ENCODE peak calls at places on chromosomes 2 and 18, in nine cellular contexts. D is hepatocyte; G is Panc1; W is prostate gland; M is HCT116; J is bronchial epithelial cell; C is AG09309; I is GM12864; K is CD4-positive, alpha-beta T cell. P is an unnamed sample.

GRCh38 chr2:240223631-240224030 is 83.2 kb upstream of the OTOS start:
- DNase-seq in D (no peak), G (no peak), W (no peak), M (no peak), J (no peak), C (no peak), I (no peak), K (no peak), P (no peak)

GRCh38 chr2:38156262-38156835 is 80.4 kb upstream of the CYP1B1 start:
- DNase-seq in D (no peak), G (no peak), W (no peak), M (no peak), J (no peak), C (no peak), I (no peak), K (no peak), P (no peak)

GRCh38 chr2:144479659-144480058 is 40.3 kb downstream of the ZEB2 start:
- DNase-seq in D (no peak), G (no peak), W (no peak), M (no peak), J (no peak), C (no peak), I (no peak), K (no peak), P (no peak)

GRCh38 chr18:9147440-9148238 is 11.1 kb downstream of the ANKRD12 start:
- DNase-seq in D (peak), G (no peak), W (peak), M (peak), J (peak), C (peak), I (no peak), K (no peak), P (no peak)

GRCh38 chr2:46970334-46971288 is 55.0 kb upstream of the MCFD2 start:
- DNase-seq in D (peak), G (no peak), W (peak), M (no peak), J (peak), C (no peak), I (no peak), K (no peak), P (no peak)

GRCh38 chr2:207828361-207829057 is 58.8 kb upstream of the FZD5 start:
- DNase-seq in D (no peak), G (no peak), W (no peak), M (no peak), J (peak), C (no peak), I (no peak), K (no peak), P (no peak)

GRCh38 chr2:163374282-163374681 is 361.5 kb downstream of the FIGN start:
- DNase-seq in D (no peak), G (no peak), W (no peak), M (no peak), J (no peak), C (no peak), I (no peak), K (no peak), P (no peak)

GRCh38 chr2:7825591-7826312 is 856.1 kb upstream of the ID2 start:
- DNase-seq in D (peak), G (no peak), W (peak), M (no peak), J (peak), C (no peak), I (peak), K (no peak), P (no peak)

GRCh38 chr2:8677646-8678592 is 3.9 kb upstream of the ID2 start:
- DNase-seq in D (peak), G (no peak), W (peak), M (peak), J (no peak), C (no peak), I (no peak), K (no peak), P (no peak)

GRCh38 chr18:59091204-59091603 is 48.5 kb upstream of the SEC11C start:
- DNase-seq in D (no peak), G (no peak), W (no peak), M (no peak), J (no peak), C (no peak), I (no peak), K (no peak), P (no peak)

GRCh38 chr2:206693399-206694137 is 24.6 kb downstream of the DYTN start:
- DNase-seq in D (peak), G (peak), W (peak), M (peak), J (peak), C (peak), I (peak), K (no peak), P (no peak)

DNA sequence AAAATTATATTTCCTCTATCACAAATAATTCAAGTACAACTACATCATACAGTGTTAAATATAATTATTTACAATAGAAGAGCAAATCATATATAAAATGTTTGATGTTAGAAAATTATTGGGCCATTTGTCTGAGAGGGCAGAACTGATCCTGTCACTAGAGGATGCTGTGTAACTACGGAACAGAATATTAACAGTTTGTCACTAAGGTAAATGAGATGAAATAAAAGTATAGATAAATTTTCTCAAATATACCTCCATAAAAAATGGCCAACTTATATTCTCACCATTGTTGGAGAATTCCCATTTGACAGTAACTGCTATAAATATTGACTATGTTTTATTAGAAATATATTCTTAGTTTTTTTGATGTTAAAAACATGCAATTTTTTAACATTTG is 1067.4 kb upstream of the DDX18 start:
- DNase-seq in D (no peak), G (no peak), W (no peak), M (no peak), J (no peak), C (no peak), I (no peak), K (no peak), P (no peak)
- TF ChIP-seq CTCF in D (peak), G (peak), W (no peak), M (no peak), J (no peak), C (no peak), I (no peak), K (no peak), P (no peak)

GRCh38 chr2:173448938-173449471 is 94.3 kb downstream of the CDCA7 start:
- DNase-seq in D (peak), G (peak), W (peak), M (peak), J (peak), C (peak), I (peak), K (peak), P (no peak)
- TF ChIP-seq CTCF in D (peak), G (peak), W (peak), M (peak), J (peak), C (peak), I (peak), K (no peak), P (no peak)

GRCh38 chr18:21903688-21904087 is 163.1 kb downstream of the MIB1 start:
- DNase-seq in D (peak), G (no peak), W (no peak), M (no peak), J (no peak), C (no peak), I (no peak), K (no peak), P (no peak)

GRCh38 chr18:21904856-21905255 is 164.3 kb downstream of the MIB1 start:
- DNase-seq in D (peak), G (no peak), W (peak), M (no peak), J (no peak), C (no peak), I (no peak), K (no peak), P (no peak)

GRCh38 chr18:21911551-21911950 is 171.0 kb downstream of the MIB1 start:
- DNase-seq in D (no peak), G (no peak), W (no peak), M (no peak), J (no peak), C (no peak), I (no peak), K (no peak), P (no peak)

GRCh38 chr18:21910906-21911305 is 170.3 kb downstream of the MIB1 start:
- DNase-seq in D (no peak), G (no peak), W (no peak), M (no peak), J (no peak), C (no peak), I (no peak), K (no peak), P (no peak)

GRCh38 chr18:21907451-21907850 is 166.9 kb downstream of the MIB1 start:
- DNase-seq in D (no peak), G (no peak), W (no peak), M (no peak), J (no peak), C (no peak), I (no peak), K (no peak), P (no peak)
- TF ChIP-seq CTCF in D (no peak), G (no peak), W (no peak), M (no peak), J (no peak), C (no peak), I (no peak), K (no peak), P (no peak)

GRCh38 chr18:2984703-2985261 is 28.2 kb downstream of the LPIN2 start:
- DNase-seq in D (peak), G (no peak), W (no peak), M (no peak), J (peak), C (no peak), I (no peak), K (no peak), P (no peak)
- TF ChIP-seq CTCF in D (no peak), G (no peak), W (no peak), M (no peak), J (no peak), C (no peak), I (no peak), K (no peak), P (no peak)

GRCh38 chr2:120306091-120306490 is 39.8 kb upstream of the INHBB start:
- DNase-seq in D (no peak), G (no peak), W (no peak), M (no peak), J (no peak), C (no peak), I (no peak), K (no peak), P (no peak)

GRCh38 chr2:120303177-120303576 is 42.8 kb upstream of the INHBB start:
- DNase-seq in D (no peak), G (no peak), W (no peak), M (no peak), J (no peak), C (no peak), I (no peak), K (no peak), P (no peak)

GRCh38 chr2:120307482-120307881 is 38.5 kb upstream of the INHBB start:
- DNase-seq in D (no peak), G (no peak), W (no peak), M (no peak), J (no peak), C (no peak), I (no peak), K (no peak), P (no peak)

GRCh38 chr2:120308038-120308910 is 37.7 kb upstream of the INHBB start:
- DNase-seq in D (no peak), G (no peak), W (no peak), M (no peak), J (no peak), C (no peak), I (no peak), K (no peak), P (no peak)

DNA sequence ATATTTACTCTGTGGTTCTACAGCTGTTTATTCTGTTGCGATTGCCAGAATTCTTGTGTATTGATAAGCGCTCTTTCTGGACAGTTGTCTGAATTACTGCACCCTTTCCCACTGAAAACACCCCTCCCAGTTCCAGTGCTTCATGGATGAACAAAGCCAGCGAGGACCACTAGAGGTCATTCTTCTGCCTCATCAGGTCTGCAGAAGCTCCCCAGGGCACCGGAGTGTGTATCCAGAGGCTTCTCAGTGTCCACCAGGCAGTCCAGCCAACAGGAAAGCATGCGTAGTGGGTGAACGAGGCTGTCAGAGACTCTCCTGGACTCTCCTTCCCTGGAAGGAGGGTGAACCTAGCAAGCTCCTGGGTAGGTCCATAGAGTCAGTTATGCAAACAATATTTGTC is 40.6 kb upstream of the INHBB start:
- DNase-seq in D (peak), G (no peak), W (peak), M (no peak), J (no peak), C (no peak), I (no peak), K (no peak), P (no peak)
- TF ChIP-seq CTCF in D (peak), G (peak), W (peak), M (peak), J (peak), C (peak), I (no peak), K (no peak), P (no peak)

DNA sequence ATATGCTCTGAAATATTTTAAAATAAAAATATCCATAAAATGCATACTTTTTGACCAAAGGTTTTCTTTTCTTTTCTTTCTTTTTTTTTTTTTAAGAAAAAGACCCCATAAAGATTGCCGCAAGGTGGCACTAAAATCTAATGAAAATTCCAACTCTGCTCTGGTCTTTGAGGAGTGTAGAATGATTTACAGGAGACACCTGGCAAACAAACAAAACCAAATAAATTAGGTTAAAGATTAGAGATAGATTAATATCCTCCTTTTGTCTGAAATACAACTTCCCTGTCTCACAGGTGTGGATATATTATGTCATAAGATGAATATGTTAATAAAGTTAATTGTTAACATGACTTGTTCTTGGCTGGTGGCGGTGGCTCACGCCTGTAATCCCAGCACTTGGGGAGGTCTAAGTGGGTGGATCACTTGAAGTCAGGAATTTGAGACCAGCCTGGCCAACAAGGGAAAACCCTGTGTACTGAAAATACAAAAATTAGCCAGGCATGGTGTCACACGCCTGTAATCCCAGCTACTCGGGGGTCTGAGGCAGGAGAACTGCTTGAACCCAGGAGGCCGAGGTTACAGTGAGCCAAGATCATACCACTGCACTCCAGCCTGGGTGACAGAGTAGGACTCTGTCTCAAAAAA is 3.5 kb upstream of the RHOB start:
- DNase-seq in D (peak), G (no peak), W (no peak), M (no peak), J (peak), C (no peak), I (no peak), K (no peak), P (no peak)
- TF ChIP-seq CTCF in D (peak), G (peak), W (peak), M (peak), J (peak), C (peak), I (peak), K (peak), P (peak)

GRCh38 chr2:16324971-16325612 is 340.5 kb downstream of the CYRIA start:
- DNase-seq in D (peak), G (no peak), W (no peak), M (no peak), J (peak), C (no peak), I (no peak), K (no peak), P (no peak)
- TF ChIP-seq CTCF in D (no peak), G (no peak), W (no peak), M (no peak), J (no peak), C (no peak), I (no peak), K (no peak), P (no peak)

P was measured in activated B cell treated with CpG ODN at 0.5 μM for 24 hours.